ENCODE peak calls at places on chromosomes 7 and 10, in five cellular contexts. Q is cardiac muscle cell, S is astrocyte, R is body of pancreas, D is testis. E is an unnamed sample. For H3K9me3, the result is how much of the 10 kb centered on the place peaks cover.

GRCh38 chr10:29067161-29067560 is 221.7 kb upstream of the LYZL1 start:
- DNase-seq in Q (peak), S (peak), R (no peak), D (no peak), E (no peak)

GRCh38 chr10:119896061-119896655 is 3.6 kb downstream of the SEC23IP start:
- DNase-seq in Q (peak), D (no peak), S (peak), R (peak), E (no peak)

GRCh38 chr7:31059551-31059950 is 7.4 kb downstream of the ADCYAP1R1 start:
- DNase-seq in D (no peak), Q (no peak), R (no peak), S (no peak), E (no peak)

GRCh38 chr7:113636727-113637421 is 281.9 kb downstream of the PPP1R3A start:
- DNase-seq in R (no peak), D (no peak), Q (no peak), S (peak), E (no peak)

GRCh38 chr10:4242561-4243035 is 457.6 kb upstream of the KLF6 start:
- DNase-seq in R (peak), Q (peak), S (peak), D (peak), E (no peak)

GRCh38 chr10:77844713-77845454 is 81.7 kb downstream of the DLG5 start:
- DNase-seq in Q (no peak), D (no peak), S (peak), R (no peak), E (no peak)

GRCh38 chr10:48773580-48773979 is 88.9 kb downstream of the WDFY4 start:
- DNase-seq in D (no peak), S (no peak), R (no peak), Q (no peak), E (peak)

GRCh38 chr7:92691578-92691977 is 101.4 kb upstream of the FAM133B start:
- DNase-seq in Q (peak), S (peak), R (no peak), D (no peak), E (no peak)

GRCh38 chr10:470339-471003 is 219.0 kb downstream of the DIP2C start:
- DNase-seq in Q (no peak), D (no peak), S (no peak), R (no peak), E (peak)

GRCh38 chr7:116970148-116970910 is 17.0 kb downstream of the ST7 start:
- DNase-seq in Q (no peak), S (no peak), D (no peak), R (no peak), E (no peak)

GRCh38 chr10:46284286-46285229 is 2.2 kb upstream of the ANTXRL start:
- DNase-seq in D (peak), R (peak), Q (peak), S (peak), E (no peak)

GRCh38 chr10:31599626-31600504 is 280.8 kb downstream of the ZEB1 start:
- DNase-seq in S (no peak), Q (no peak), R (no peak), D (no peak), E (no peak)

GRCh38 chr7:135745702-135746312 is 2.8 kb downstream of the FAM180A start:
- DNase-seq in Q (no peak), S (peak), R (peak), D (no peak), E (no peak)

GRCh38 chr10:63765126-63765525 is 243.9 kb downstream of the REEP3 start:
- DNase-seq in Q (no peak), D (no peak), S (no peak), R (no peak), E (no peak)

GRCh38 chr10:49096890-49097445 is 18.4 kb downstream of the VSTM4 start:
- DNase-seq in Q (no peak), R (no peak), S (no peak), D (no peak), E (no peak)

GRCh38 chr10:107631876-107632275 is 467.4 kb upstream of the SORCS1 start:
- DNase-seq in Q (no peak), S (no peak), R (no peak), D (no peak), E (no peak)

GRCh38 chr7:2116903-2117680 is 115.7 kb downstream of the MAD1L1 start:
- DNase-seq in D (peak), R (peak), Q (no peak), S (no peak), E (no peak)

GRCh38 chr10:101452593-101452992 is 98.6 kb downstream of the BTRC start:
- DNase-seq in S (no peak), R (no peak), Q (no peak), D (no peak), E (no peak)

GRCh38 chr7:78225534-78225933 is 427.0 kb downstream of the PHTF2 start:
- DNase-seq in S (peak), R (no peak), Q (no peak), D (peak), E (no peak)

GRCh38 chr7:15977663-15978062 is 291.2 kb upstream of the MEOX2 start:
- DNase-seq in R (no peak), Q (no peak), S (peak), D (no peak), E (no peak)

GRCh38 chr10:79066460-79067240 is 2.1 kb upstream of the ZMIZ1 start:
- DNase-seq in D (no peak), S (no peak), R (no peak), Q (peak), E (no peak)

GRCh38 chr10:88401671-88402347 is 181.3 kb downstream of the RNLS start:
- DNase-seq in D (no peak), R (no peak), S (no peak), Q (no peak), E (no peak)

GRCh38 chr7:35185908-35186731 is 67.8 kb downstream of the TBX20 start:
- DNase-seq in D (peak), S (peak), Q (peak), R (peak), E (no peak)

GRCh38 chr7:117808910-117809705 is 64.1 kb downstream of the CTTNBP2 start:
- DNase-seq in R (no peak), D (no peak), S (peak), Q (no peak), E (no peak)

GRCh38 chr7:108201766-108202165 is 71.6 kb upstream of the LAMB4 start:
- DNase-seq in R (no peak), D (no peak), S (no peak), Q (no peak), E (no peak)

GRCh38 chr10:49689882-49690510 is 10.5 kb downstream of the C10orf53 start:
- DNase-seq in Q (no peak), S (no peak), D (no peak), R (no peak), E (no peak)

GRCh38 chr7:1046722-1047679 is 2.7 kb downstream of the GPR146 start:
- DNase-seq in D (no peak), S (no peak), Q (no peak), R (peak), E (no peak)

GRCh38 chr7:70693300-70693689 is 438.6 kb upstream of the GALNT17 start:
- DNase-seq in D (no peak), Q (no peak), S (peak), R (no peak), E (no peak)

GRCh38 chr10:114504769-114505579 is 100.7 kb upstream of the AFAP1L2 start:
- DNase-seq in D (peak), R (peak), S (peak), Q (no peak), E (no peak)

GRCh38 chr7:72406820-72407403 is 5.2 kb downstream of the CALN1 start:
- DNase-seq in S (no peak), R (no peak), D (no peak), Q (no peak), E (no peak)

GRCh38 chr10:103472005-103472404 is 7.0 kb downstream of the CALHM3 start:
- DNase-seq in D (no peak), Q (no peak), S (no peak), R (no peak), E (no peak)

GRCh38 chr10:19683965-19684364 is 132.3 kb upstream of the PLXDC2 start:
- DNase-seq in Q (no peak), R (no peak), D (no peak), S (no peak), E (no peak)

GRCh38 chr10:7409732-7410168 is 1.1 kb downstream of the SFMBT2 start:
- DNase-seq in R (no peak), Q (no peak), S (no peak), D (peak), E (no peak)

GRCh38 chr7:26397786-26398435 is 106.2 kb downstream of the SNX10 start:
- DNase-seq in D (peak), S (no peak), Q (peak), R (peak), E (no peak)

GRCh38 chr10:79335470-79336235 is 11.6 kb upstream of the PPIF start:
- DNase-seq in R (peak), Q (no peak), S (no peak), D (peak), E (no peak)

GRCh38 chr10:3222068-3222467 is 49.5 kb upstream of the PITRM1 start:
- DNase-seq in D (no peak), S (peak), R (no peak), Q (no peak), E (no peak)

GRCh38 chr7:21028186-21028989 is 241.7 kb upstream of the SP8 start:
- DNase-seq in Q (no peak), D (no peak), R (no peak), S (peak), E (no peak)

GRCh38 chr7:100694196-100694745 is at the start of gene GIGYF1:
- DNase-seq in R (peak), D (peak), S (peak), Q (peak), E (no peak)

GRCh38 chr7:57343901-57344622 is 105.9 kb upstream of the ZNF716 start:
- DNase-seq in R (no peak), Q (no peak), S (no peak), D (no peak), E (no peak)

GRCh38 chr7:57344957-57345356 is 105.0 kb upstream of the ZNF716 start:
- DNase-seq in D (no peak), S (no peak), R (no peak), Q (no peak), E (no peak)

GRCh38 chr7:57354195-57354594 is 95.8 kb upstream of the ZNF716 start:
- DNase-seq in R (no peak), S (no peak), D (no peak), Q (no peak), E (no peak)

GRCh38 chr7:57342954-57343353 is 107.0 kb upstream of the ZNF716 start:
- DNase-seq in D (no peak), S (no peak), Q (no peak), R (no peak), E (no peak)

GRCh38 chr7:57348646-57349269 is 101.2 kb upstream of the ZNF716 start:
- DNase-seq in R (no peak), Q (no peak), D (no peak), S (no peak), E (no peak)
- H3K9me3 ChIP-seq in R (under half), Q (under half), D (under half), S (under half), E (under half)

GRCh38 chr7:74665296-74665938 is 7.9 kb downstream of the GTF2I start:
- DNase-seq in Q (no peak), D (no peak), R (no peak), S (no peak), E (no peak)
- H3K27ac ChIP-seq in Q (no peak), D (no peak), R (no peak), S (no peak), E (peak)

GRCh38 chr7:41582116-41582515 is 120.8 kb downstream of the INHBA start:
- DNase-seq in D (no peak), S (peak), R (no peak), Q (no peak), E (no peak)

GRCh38 chr7:41584746-41585145 is 118.1 kb downstream of the INHBA start:
- DNase-seq in Q (no peak), D (no peak), R (no peak), S (no peak), E (no peak)

GRCh38 chr7:41578700-41579099 is 124.2 kb downstream of the INHBA start:
- DNase-seq in S (peak), R (no peak), Q (no peak), D (no peak), E (no peak)

GRCh38 chr7:41579961-41580935 is 122.6 kb downstream of the INHBA start:
- DNase-seq in R (no peak), Q (no peak), D (no peak), S (peak), E (no peak)

GRCh38 chr7:41581041-41581440 is 121.8 kb downstream of the INHBA start:
- DNase-seq in S (peak), R (no peak), D (no peak), Q (no peak), E (no peak)
- H3K9me3 ChIP-seq in S (under half), R (under half), D (under half), Q (under half), E (under half)

GRCh38 chr7:146057958-146058357 is 58.6 kb upstream of the CNTNAP2 start:
- DNase-seq in S (no peak), R (no peak), D (no peak), Q (no peak), E (no peak)

GRCh38 chr7:146053492-146053891 is 63.1 kb upstream of the CNTNAP2 start:
- DNase-seq in S (no peak), D (no peak), R (no peak), Q (no peak), E (no peak)

DNA sequence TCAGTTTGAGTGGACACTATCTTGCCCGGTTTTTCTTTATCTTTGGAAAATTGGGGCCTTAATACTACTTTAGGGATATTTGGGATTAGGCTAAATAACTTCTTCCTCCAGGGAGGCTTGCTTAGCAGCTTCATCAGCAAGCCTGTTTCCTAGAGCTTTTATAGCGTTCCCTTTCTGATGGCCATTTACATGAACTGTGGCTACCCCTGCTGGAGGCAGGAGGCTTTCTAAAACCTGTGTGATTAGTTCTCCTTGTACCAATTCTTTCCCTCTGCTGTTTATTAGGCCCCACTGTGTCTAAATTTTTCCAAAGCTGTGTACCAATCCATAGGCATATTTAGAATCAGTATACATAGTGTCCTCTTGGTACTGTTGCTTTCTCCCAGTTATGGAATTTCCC is 61.7 kb upstream of the CNTNAP2 start:
- DNase-seq in D (no peak), Q (no peak), S (no peak), R (no peak), E (no peak)
- H3K27ac ChIP-seq in D (no peak), Q (no peak), S (no peak), R (no peak), E (no peak)

GRCh38 chr7:103936558-103936957 is 52.9 kb downstream of the RELN start:
- DNase-seq in D (peak), R (no peak), Q (no peak), S (no peak), E (no peak)
- H3K9me3 ChIP-seq in D (under half), R (under half), Q (under half), S (under half), E (under half)

DNA sequence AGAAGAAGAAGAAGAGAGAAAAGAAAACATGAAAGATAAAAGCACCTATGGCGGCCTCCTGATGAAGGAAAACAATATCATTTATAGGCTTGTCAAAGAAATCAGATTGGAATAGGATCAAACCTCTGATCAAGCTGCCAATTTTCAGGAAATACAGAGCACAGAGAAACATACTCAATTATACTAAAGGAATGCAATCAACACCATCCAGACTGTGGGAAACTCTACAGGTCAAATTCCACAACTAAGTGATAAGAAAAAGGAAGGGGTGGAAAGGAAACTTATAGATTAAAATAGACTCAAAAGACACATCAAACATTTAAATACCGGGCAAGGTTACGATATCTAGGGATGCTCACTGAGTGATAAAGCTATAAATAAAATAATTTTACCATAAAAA is 39.3 kb downstream of the AOAH start:
- DNase-seq in S (no peak), Q (peak), R (no peak), D (no peak), E (no peak)
- H3K27ac ChIP-seq in S (no peak), Q (no peak), R (no peak), D (no peak), E (no peak)

E was measured in esophagus muscularis mucosa.